ENCODE peak calls at places on chromosomes 12 and 14, in four cellular contexts. W is nucleus accumbens, M is omental fat pad, V is GOT3. C is an unnamed sample.

GRCh38 chr14:58560208-58560607 is 77.6 kb upstream of the DACT1 start:
- DNase-seq in W (no peak), M (no peak), V (no peak), C (no peak)

GRCh38 chr12:45794422-45794821 is 64.9 kb downstream of the ARID2 start:
- DNase-seq in W (no peak), M (no peak), V (no peak), C (no peak)

GRCh38 chr12:4540633-4541032 is 1.9 kb downstream of the RAD51AP1 start:
- DNase-seq in W (no peak), M (no peak), V (no peak), C (no peak)

GRCh38 chr14:54867011-54867410 is 35.6 kb downstream of the GCH1 start:
- DNase-seq in W (no peak), M (no peak), V (no peak), C (no peak)

GRCh38 chr12:30902001-30902400 is 24.5 kb upstream of the TSPAN11 start:
- DNase-seq in W (no peak), M (no peak), V (no peak), C (no peak)

GRCh38 chr14:97153527-97153926 is 356.3 kb downstream of the VRK1 start:
- DNase-seq in W (no peak), M (no peak), V (no peak), C (peak)

GRCh38 chr12:110279976-110280783 is 867 bp upstream of the ATP2A2 start:
- DNase-seq in W (no peak), M (no peak), V (no peak), C (peak)

GRCh38 chr14:58864751-58865519 is 227.2 kb downstream of the DACT1 start:
- DNase-seq in W (no peak), M (no peak), V (no peak), C (no peak)

GRCh38 chr12:80777587-80777986 is 60.9 kb downstream of the MYF5 start:
- DNase-seq in W (no peak), M (no peak), V (no peak), C (no peak)

GRCh38 chr14:53137559-53137958 is 15.6 kb downstream of the DDHD1 start:
- DNase-seq in W (no peak), M (no peak), V (no peak), C (no peak)

GRCh38 chr12:6434205-6435180 is 10.3 kb upstream of the CD27 start:
- DNase-seq in W (no peak), M (no peak), V (no peak), C (no peak)

GRCh38 chr14:78202976-78203375 is 32.8 kb downstream of the NRXN3 start:
- DNase-seq in W (no peak), M (no peak), V (no peak), C (no peak)

GRCh38 chr12:131944601-131945251 is 5.0 kb upstream of the EP400 start:
- DNase-seq in W (no peak), M (no peak), V (no peak), C (no peak)

GRCh38 chr12:130222519-130223255 is 60.4 kb downstream of the FZD10 start:
- DNase-seq in W (no peak), M (no peak), V (no peak), C (no peak)

GRCh38 chr12:52090291-52090690 is 10.8 kb downstream of the SMIM41 start:
- DNase-seq in W (no peak), M (no peak), V (no peak), C (no peak)

GRCh38 chr12:68495666-68496065 is 115.0 kb upstream of the RAP1B start:
- DNase-seq in W (no peak), M (no peak), V (no peak), C (no peak)

GRCh38 chr12:56377310-56377988 is 14.8 kb upstream of the APOF start:
- DNase-seq in W (no peak), M (no peak), V (no peak), C (no peak)

GRCh38 chr12:1972260-1972659 is 32.0 kb downstream of the DCP1B start:
- DNase-seq in W (no peak), M (no peak), V (no peak), C (no peak)

GRCh38 chr12:107449891-107450290 is 235.7 kb upstream of the PWP1 start:
- DNase-seq in W (no peak), M (no peak), V (no peak), C (no peak)

GRCh38 chr14:22313172-22313801 is 275.7 kb downstream of the DAD1 start:
- DNase-seq in W (no peak), M (no peak), V (no peak), C (no peak)

GRCh38 chr12:7209958-7210357 is 20.5 kb downstream of the PEX5 start:
- DNase-seq in W (no peak), M (no peak), V (no peak), C (no peak)

GRCh38 chr12:793037-793436 is 40.7 kb downstream of the WNK1 start:
- DNase-seq in W (no peak), M (no peak), V (no peak), C (no peak)

GRCh38 chr14:46686652-46687051 is 35.1 kb upstream of the RPL10L start:
- DNase-seq in W (no peak), M (no peak), V (no peak), C (no peak)

GRCh38 chr12:124413401-124413800 is 118.5 kb downstream of the RFLNA start:
- DNase-seq in W (no peak), M (no peak), V (no peak), C (no peak)

GRCh38 chr14:22561661-22562579 is 27.1 kb downstream of the DAD1 start:
- DNase-seq in W (no peak), M (no peak), V (no peak), C (no peak)

GRCh38 chr12:65826513-65827171 is 2.4 kb downstream of the HMGA2 start:
- DNase-seq in W (no peak), M (no peak), V (no peak), C (no peak)

C was measured in putamen.